ENCODE peak calls at places on chromosomes 5 and 9, in ten cellular contexts. L is fibroblast of pulmonary artery, O is OCI-LY7, D is aorta, W is choroid plexus epithelial cell, N is stomach, I is uterus, Q is AG09309, G is fibroblast of mammary gland, R is PC-9. U is an unnamed sample.

GRCh38 chr9:580652-581342 is 260.7 kb upstream of the DMRT1 start:
- DNase-seq in G (no peak), I (no peak), W (no peak), Q (no peak), O (no peak), L (no peak), R (no peak), N (no peak), D (no peak), U (no peak)

GRCh38 chr9:69898714-69899209 is 78.1 kb downstream of the CFAP95 start:
- DNase-seq in O (no peak), D (no peak), N (no peak), Q (peak; percentile 38), W (peak; percentile 73), I (no peak), R (peak; percentile 95), L (peak; percentile 87), G (peak; percentile 83), U (no peak)

GRCh38 chr9:19479874-19480273 is 71.1 kb downstream of the ACER2 start:
- DNase-seq in G (no peak), D (no peak), N (no peak), I (no peak), O (no peak), L (no peak), Q (no peak), W (no peak), R (no peak), U (no peak)

GRCh38 chr9:27117489-27118135 is 8.6 kb downstream of the TEK start:
- DNase-seq in D (no peak), N (peak; percentile 70), I (peak; percentile 70), G (peak; percentile 58), O (no peak), Q (no peak), L (peak; percentile 88), W (peak; percentile 19), R (peak; percentile 68), U (no peak)

GRCh38 chr9:87662808-87663528 is 63.0 kb upstream of the CTSL start:
- DNase-seq in D (peak; percentile 93), G (peak; percentile 72), I (peak; percentile 71), Q (peak; percentile 45), L (peak; percentile 77), R (peak; percentile 78), N (peak; percentile 81), W (peak; percentile 87), O (peak; percentile 60), U (peak; percentile 36)

GRCh38 chr5:142798099-142798768 is 28.1 kb downstream of the ARHGAP26 start:
- DNase-seq in R (no peak), Q (no peak), N (no peak), L (no peak), G (no peak), I (no peak), W (no peak), O (no peak), D (no peak), U (peak; percentile 91)

GRCh38 chr5:7410936-7411511 is 15.1 kb downstream of the ADCY2 start:
- DNase-seq in D (no peak), Q (no peak), R (no peak), I (no peak), L (no peak), N (no peak), O (no peak), W (no peak), G (no peak), U (no peak)

GRCh38 chr9:15333376-15333881 is 26.4 kb upstream of the TTC39B start:
- DNase-seq in R (no peak), G (no peak), I (no peak), O (no peak), N (no peak), Q (no peak), L (no peak), W (no peak), D (no peak), U (no peak)

GRCh38 chr9:83935276-83935890 is 14.2 kb upstream of the KIF27 start:
- DNase-seq in W (peak; percentile 90), O (no peak), Q (peak; percentile 64), D (no peak), N (peak; percentile 36), R (peak; percentile 76), L (peak; percentile 85), I (no peak), G (peak; percentile 85), U (no peak)

GRCh38 chr9:136092353-136092650 is 2.8 kb downstream of the NACC2 start:
- DNase-seq in L (no peak), G (no peak), I (no peak), W (no peak), O (no peak), Q (no peak), D (no peak), R (no peak), N (no peak), U (no peak)

GRCh38 chr9:136090060-136090735 is 4.9 kb downstream of the NACC2 start:
- DNase-seq in O (no peak), W (no peak), R (no peak), I (no peak), L (no peak), Q (no peak), G (no peak), N (no peak), D (no peak), U (no peak)

GRCh38 chr9:136092741-136093140 is 2.3 kb downstream of the NACC2 start:
- DNase-seq in G (no peak), L (no peak), N (no peak), W (no peak), R (no peak), D (no peak), Q (no peak), O (no peak), I (no peak), U (no peak)

GRCh38 chr9:136090768-136091581 is 4.1 kb downstream of the NACC2 start:
- DNase-seq in Q (no peak), D (peak; percentile 92), N (no peak), G (no peak), O (no peak), L (no peak), W (no peak), R (no peak), I (peak; percentile 71), U (no peak)

DNA sequence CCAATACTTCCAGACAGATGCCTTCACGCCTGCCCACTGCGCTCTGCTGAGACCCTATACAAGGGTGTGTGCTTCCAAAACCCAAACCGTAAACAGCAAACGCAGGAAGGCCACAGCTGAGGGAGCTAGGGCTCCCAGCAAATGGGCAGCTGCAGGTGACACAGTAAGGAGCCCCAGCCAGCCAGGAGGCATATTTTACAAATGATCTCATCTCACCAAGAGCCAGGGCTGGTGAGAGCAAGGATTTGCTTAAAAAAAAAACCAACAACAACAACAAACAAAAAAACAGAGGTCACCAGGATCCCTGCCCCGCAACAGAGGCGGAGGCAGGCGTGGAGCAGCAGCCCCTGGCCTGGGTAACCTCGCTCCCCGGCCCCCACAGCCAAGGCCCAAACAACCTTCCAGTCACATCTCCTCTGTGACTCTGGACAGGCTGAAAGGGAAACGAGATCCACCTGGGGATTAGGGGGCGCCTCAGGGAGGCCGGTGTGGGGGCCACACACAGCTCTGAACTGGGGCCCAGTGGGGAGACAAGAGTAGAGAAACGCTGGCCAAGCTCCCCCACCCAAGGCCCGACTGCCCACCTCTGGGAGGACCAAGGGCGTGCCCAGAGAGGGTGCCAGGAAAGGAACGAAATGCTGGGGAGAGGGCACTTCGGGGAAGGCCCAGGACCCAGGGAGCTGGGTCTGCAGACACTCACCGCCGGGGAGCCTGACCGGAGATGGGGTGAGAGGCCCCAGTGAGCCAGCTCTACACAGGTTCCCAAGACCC is 3.3 kb downstream of the NACC2 start:
- DNase-seq in G (no peak), I (no peak), D (no peak), R (no peak), Q (no peak), N (no peak), W (peak; percentile 23), L (no peak), O (no peak), U (no peak)
- H3K4me3 ChIP-seq in G (no peak overlapping the region), I (peak overlapping the region; percentile 2), D (no peak overlapping the region), R (no peak overlapping the region), Q (no peak overlapping the region), N (peak overlapping the region; percentile 3), W (no peak overlapping the region), L (no peak overlapping the region), O (no peak overlapping the region), U (no peak overlapping the region)

DNA sequence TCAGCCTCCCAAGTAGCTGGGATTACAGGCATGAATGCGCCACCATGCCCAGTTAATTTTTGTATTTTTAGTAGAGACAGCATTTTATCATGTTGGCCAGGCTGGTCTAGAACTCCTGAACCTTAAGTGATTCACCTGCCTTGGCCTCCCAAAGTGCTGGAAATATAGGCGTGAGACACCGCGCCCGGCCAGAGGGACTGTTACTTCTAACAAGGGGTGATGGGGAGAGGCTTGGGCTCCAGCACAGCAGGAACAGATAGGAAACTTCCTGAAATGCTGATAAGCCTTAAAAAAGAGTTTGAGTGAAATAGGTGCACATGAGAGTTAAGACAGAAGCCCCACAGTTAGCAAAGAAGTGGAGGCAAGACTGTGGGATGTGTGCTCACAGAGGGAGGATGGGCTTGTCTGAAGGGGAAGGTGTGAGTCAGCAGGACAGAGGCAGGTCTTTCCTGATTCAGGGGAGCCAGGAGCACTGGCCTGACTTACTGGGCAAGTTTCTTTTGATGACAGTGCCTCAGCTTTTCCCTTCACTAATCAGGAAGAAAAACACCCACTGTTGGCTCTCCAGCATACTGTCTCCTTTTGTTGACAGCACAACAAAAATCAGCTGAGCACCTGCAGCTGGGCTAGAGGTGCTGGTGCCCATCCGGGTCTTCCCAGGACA is 68.4 kb downstream of the RAD23B start:
- DNase-seq in D (no peak), Q (no peak), L (no peak), G (no peak), N (no peak), R (peak; percentile 80), W (no peak), I (no peak), O (no peak), U (no peak)
- H3K4me3 ChIP-seq in D (no peak overlapping the region), Q (no peak overlapping the region), L (no peak overlapping the region), G (no peak overlapping the region), N (no peak overlapping the region), R (no peak overlapping the region), W (no peak overlapping the region), I (no peak overlapping the region), O (no peak overlapping the region), U (no peak overlapping the region)

DNA sequence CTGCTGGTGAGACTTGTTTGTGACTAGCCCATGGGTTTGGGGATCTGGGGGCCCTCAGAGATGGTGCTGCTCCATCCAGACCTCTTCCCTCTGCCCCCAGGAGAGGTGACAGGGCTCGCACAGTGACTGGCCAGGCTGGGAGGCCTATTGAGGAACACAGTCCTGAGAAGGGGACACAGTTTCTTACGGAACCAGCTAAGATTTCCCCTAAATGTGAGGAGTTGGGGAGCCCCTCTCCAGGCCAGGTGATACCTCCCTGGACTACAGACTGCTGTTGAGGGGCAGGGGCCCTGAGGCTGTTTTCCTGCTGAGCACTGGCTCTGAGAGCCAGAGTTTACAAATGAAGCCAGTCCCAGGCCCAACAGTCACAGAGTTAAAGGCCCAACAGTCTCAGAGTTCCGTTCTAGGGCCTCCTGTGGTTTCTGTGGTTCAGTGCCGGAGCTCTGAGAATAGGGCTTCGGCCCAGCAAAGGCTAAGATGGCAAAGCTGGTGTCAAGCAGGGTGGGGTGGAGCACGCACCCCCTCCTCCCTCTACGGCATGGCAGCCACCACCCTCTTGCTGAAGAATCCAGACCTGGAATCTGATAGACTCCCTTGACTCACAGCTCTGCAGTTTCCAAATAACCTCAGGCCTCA is 1.1 kb upstream of the SEMA4D start:
- DNase-seq in G (no peak), L (no peak), Q (no peak), R (no peak), O (peak; percentile 66), N (peak; percentile 22), I (no peak), D (peak; percentile 58), W (no peak), U (peak; percentile 85)
- H3K4me3 ChIP-seq in G (no peak overlapping the region), L (no peak overlapping the region), Q (no peak overlapping the region), R (no peak overlapping the region), O (peak overlapping the region; percentile 83), N (no peak overlapping the region), I (no peak overlapping the region), D (no peak overlapping the region), W (no peak overlapping the region), U (peak overlapping the region; percentile 87)

GRCh38 chr5:107502711-107503110 is 168.0 kb downstream of the EFNA5 start:
- DNase-seq in R (no peak), O (no peak), Q (no peak), N (no peak), W (no peak), L (no peak), G (no peak), D (no peak), I (no peak), U (no peak)
- H3K4me3 ChIP-seq in R (no peak overlapping the region), O (no peak overlapping the region), Q (no peak overlapping the region), N (no peak overlapping the region), W (no peak overlapping the region), L (no peak overlapping the region), G (no peak overlapping the region), D (no peak overlapping the region), I (no peak overlapping the region), U (no peak overlapping the region)